ENCODE peak calls at places on chromosomes 2 and 18, in six cellular contexts. V is adrenal gland, P is heart left ventricle, R is cardiac fibroblast, D is astrocyte of the cerebellum, B is tibial artery. G is an unnamed sample.

GRCh38 chr18:35042389-35043066 is 1.3 kb downstream of the MAPRE2 start:
- DNase-seq in V (no peak), P (no peak), R (peak), D (no peak), B (no peak), G (no peak)

GRCh38 chr18:38634117-38634516 is 1068.5 kb upstream of the CELF4 start:
- DNase-seq in V (no peak), P (no peak), R (no peak), D (no peak), B (no peak), G (no peak)

GRCh38 chr2:132538331-132538855 is 121.8 kb downstream of the GPR39 start:
- DNase-seq in V (no peak), P (no peak), R (no peak), D (no peak), B (no peak), G (no peak)

GRCh38 chr18:70245941-70246537 is 40.6 kb upstream of the RTTN start:
- DNase-seq in V (no peak), P (no peak), R (peak), D (no peak), B (no peak), G (no peak)

GRCh38 chr2:184692137-184692734 is 93.9 kb downstream of the ZNF804A start:
- DNase-seq in V (no peak), P (no peak), R (peak), D (peak), B (no peak), G (peak)

GRCh38 chr2:98454073-98454472 is 9.4 kb downstream of the INPP4A start:
- DNase-seq in V (no peak), P (no peak), R (no peak), D (no peak), B (no peak), G (no peak)

GRCh38 chr18:77366725-77367641 is 117.3 kb downstream of the GALR1 start:
- DNase-seq in V (peak), P (no peak), R (peak), D (no peak), B (no peak), G (no peak)

GRCh38 chr18:23812566-23813440 is 123.5 kb downstream of the LAMA3 start:
- DNase-seq in V (no peak), P (no peak), R (peak), D (no peak), B (no peak), G (no peak)

GRCh38 chr18:42028232-42028832 is 73.3 kb downstream of the PIK3C3 start:
- DNase-seq in V (no peak), P (no peak), R (peak), D (peak), B (no peak), G (no peak)

GRCh38 chr2:144405313-144405710 is 114.6 kb downstream of the ZEB2 start:
- DNase-seq in V (no peak), P (no peak), R (no peak), D (no peak), B (no peak), G (no peak)

GRCh38 chr18:58476521-58477210 is 152.2 kb downstream of the ALPK2 start:
- DNase-seq in V (no peak), P (no peak), R (no peak), D (no peak), B (no peak), G (no peak)

GRCh38 chr2:134470561-134471168 is 216.8 kb downstream of the MGAT5 start:
- DNase-seq in V (no peak), P (peak), R (no peak), D (no peak), B (no peak), G (no peak)

GRCh38 chr2:187302619-187303018 is 145.4 kb downstream of the CALCRL start:
- DNase-seq in V (no peak), P (no peak), R (peak), D (peak), B (no peak), G (no peak)

GRCh38 chr2:209391776-209392401 is 32.0 kb upstream of the MAP2 start:
- DNase-seq in V (peak), P (no peak), R (peak), D (peak), B (no peak), G (no peak)

GRCh38 chr2:15284601-15285000 is 276.5 kb downstream of the NBAS start:
- DNase-seq in V (no peak), P (no peak), R (no peak), D (no peak), B (no peak), G (no peak)

GRCh38 chr2:218367415-218368149 is 10.9 kb downstream of the CATIP start:
- DNase-seq in V (peak), P (peak), R (peak), D (no peak), B (peak), G (no peak)

GRCh38 chr2:102235491-102235890 is 48.7 kb downstream of the IL1RL2 start:
- DNase-seq in V (no peak), P (no peak), R (peak), D (no peak), B (no peak), G (no peak)

GRCh38 chr2:37324786-37325624 is at the start of gene PRKD3:
- DNase-seq in V (peak), P (no peak), R (peak), D (no peak), B (peak), G (no peak)

GRCh38 chr18:62101236-62101635 is 85.6 kb downstream of the PIGN start:
- DNase-seq in V (no peak), P (no peak), R (peak), D (no peak), B (no peak), G (peak)

GRCh38 chr18:9876867-9877654 is 8.7 kb upstream of the TXNDC2 start:
- DNase-seq in V (peak), P (no peak), R (peak), D (peak), B (peak), G (peak)

GRCh38 chr2:190649798-190650390 is 1.0 kb downstream of the NAB1 start:
- DNase-seq in V (peak), P (no peak), R (peak), D (no peak), B (no peak), G (no peak)

GRCh38 chr2:175605989-175606841 is 395.9 kb downstream of the LNPK start:
- DNase-seq in V (no peak), P (no peak), R (no peak), D (no peak), B (no peak), G (peak)

GRCh38 chr2:122205637-122206036 is 450.2 kb downstream of the TSN start:
- DNase-seq in V (no peak), P (no peak), R (peak), D (peak), B (no peak), G (no peak)

GRCh38 chr18:63161728-63162195 is 157.8 kb downstream of the BCL2 start:
- DNase-seq in V (peak), P (no peak), R (peak), D (peak), B (peak), G (peak)

GRCh38 chr2:150750726-150751125 is 263.3 kb upstream of the RND3 start:
- DNase-seq in V (no peak), P (no peak), R (no peak), D (no peak), B (no peak), G (no peak)

GRCh38 chr2:135820003-135820618 is 16.9 kb downstream of the LCT start:
- DNase-seq in V (no peak), P (no peak), R (no peak), D (peak), B (no peak), G (no peak)

GRCh38 chr2:101773137-101773536 is 75.6 kb downstream of the MAP4K4 start:
- DNase-seq in V (no peak), P (no peak), R (no peak), D (no peak), B (no peak), G (no peak)

GRCh38 chr2:37798315-37799005 is 126.6 kb upstream of the RMDN2 start:
- DNase-seq in V (no peak), P (no peak), R (no peak), D (no peak), B (no peak), G (no peak)

GRCh38 chr18:54003195-54003594 is 221.3 kb downstream of the MBD2 start:
- DNase-seq in V (no peak), P (no peak), R (no peak), D (no peak), B (no peak), G (no peak)

GRCh38 chr2:137980459-137980858 is 16.2 kb downstream of the HNMT start:
- DNase-seq in V (no peak), P (no peak), R (peak), D (no peak), B (no peak), G (no peak)
- TF ChIP-seq CTCF in V (no peak), P (no peak), R (no peak), D (no peak), B (no peak), G (no peak)

GRCh38 chr2:45825001-45825651 is 173.7 kb downstream of the PRKCE start:
- DNase-seq in V (no peak), P (no peak), R (no peak), D (peak), B (no peak), G (no peak)

GRCh38 chr2:45821558-45822271 is 170.2 kb downstream of the PRKCE start:
- DNase-seq in V (peak), P (no peak), R (peak), D (peak), B (peak), G (no peak)

GRCh38 chr2:45826476-45826875 is 175.0 kb downstream of the PRKCE start:
- DNase-seq in V (no peak), P (no peak), R (no peak), D (no peak), B (no peak), G (no peak)

GRCh38 chr2:45822272-45822630 is 170.8 kb downstream of the PRKCE start:
- DNase-seq in V (no peak), P (no peak), R (no peak), D (no peak), B (no peak), G (no peak)

DNA sequence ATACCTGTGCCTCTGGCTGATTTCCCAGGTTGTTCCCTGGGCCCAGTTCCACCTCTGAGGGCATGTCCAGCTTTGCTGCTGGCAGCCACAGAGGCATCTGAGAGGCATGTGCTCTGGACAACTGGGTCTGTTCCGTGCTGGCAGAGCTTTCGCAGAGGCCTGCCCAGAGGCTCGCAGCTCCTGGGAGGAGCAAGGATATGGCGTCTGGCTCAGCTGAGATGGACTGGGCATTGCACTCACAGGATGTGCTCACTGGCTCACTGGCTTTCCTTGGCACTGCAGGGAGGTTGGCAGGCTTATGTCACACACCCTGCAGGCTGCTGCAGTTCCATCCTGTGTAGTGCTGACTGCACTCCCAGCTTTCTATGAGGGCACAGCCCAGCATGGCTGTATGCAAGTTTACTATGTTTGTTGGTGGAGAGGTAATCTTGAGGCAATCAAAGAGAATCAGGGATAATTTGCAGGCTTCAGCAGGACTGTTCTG is 172.3 kb downstream of the PRKCE start:
- DNase-seq in V (peak), P (peak), R (peak), D (no peak), B (peak), G (no peak)
- TF ChIP-seq CTCF in V (peak), P (no peak), R (no peak), D (no peak), B (no peak), G (no peak)

DNA sequence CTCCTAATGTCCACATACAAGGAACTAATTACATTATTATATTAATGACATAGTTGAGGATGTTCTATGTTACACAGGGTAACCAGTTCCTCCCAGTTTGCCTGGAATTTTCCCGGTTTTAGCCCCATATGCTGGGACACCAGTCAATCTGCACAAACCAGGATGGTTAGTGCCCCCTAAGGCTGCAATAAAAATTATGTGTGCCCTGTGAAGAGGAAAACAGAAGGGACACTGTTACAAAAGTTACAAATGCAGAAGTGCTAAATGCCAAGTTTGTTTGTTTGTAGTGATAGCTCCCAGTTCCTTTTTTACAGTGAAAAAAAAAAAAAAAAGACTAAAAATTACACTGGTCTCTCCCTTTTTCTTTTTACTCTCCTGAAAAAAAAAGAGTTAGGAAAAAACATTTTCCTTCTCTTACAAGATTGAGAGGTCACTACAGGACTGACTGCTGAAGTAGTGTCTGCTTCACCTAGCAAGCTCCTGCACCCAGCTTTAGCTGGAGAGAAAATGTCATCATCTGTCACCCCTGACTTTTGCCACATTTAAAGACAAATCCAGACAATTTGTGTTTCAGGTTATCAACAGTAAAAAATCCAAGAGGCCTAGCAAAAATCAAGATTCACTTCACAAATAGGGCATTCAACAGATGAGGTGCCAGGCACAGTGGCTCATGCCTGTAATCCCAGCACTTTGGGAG is 3.2 kb downstream of the ANKRD44 start:
- DNase-seq in V (no peak), P (no peak), R (no peak), D (no peak), B (no peak), G (no peak)
- TF ChIP-seq CTCF in V (no peak), P (no peak), R (peak), D (no peak), B (no peak), G (no peak)

GRCh38 chr2:112876257-112876970 is 34.6 kb upstream of the IL37 start:
- DNase-seq in V (no peak), P (no peak), R (no peak), D (no peak), B (no peak), G (no peak)
- TF ChIP-seq CTCF in V (no peak), P (no peak), R (no peak), D (no peak), B (no peak), G (no peak)

GRCh38 chr2:127347734-127348392 is 39.9 kb downstream of the MAP3K2 start:
- DNase-seq in V (no peak), P (no peak), R (no peak), D (no peak), B (no peak), G (no peak)
- TF ChIP-seq CTCF in V (no peak), P (no peak), R (no peak), D (no peak), B (no peak), G (no peak)

DNA sequence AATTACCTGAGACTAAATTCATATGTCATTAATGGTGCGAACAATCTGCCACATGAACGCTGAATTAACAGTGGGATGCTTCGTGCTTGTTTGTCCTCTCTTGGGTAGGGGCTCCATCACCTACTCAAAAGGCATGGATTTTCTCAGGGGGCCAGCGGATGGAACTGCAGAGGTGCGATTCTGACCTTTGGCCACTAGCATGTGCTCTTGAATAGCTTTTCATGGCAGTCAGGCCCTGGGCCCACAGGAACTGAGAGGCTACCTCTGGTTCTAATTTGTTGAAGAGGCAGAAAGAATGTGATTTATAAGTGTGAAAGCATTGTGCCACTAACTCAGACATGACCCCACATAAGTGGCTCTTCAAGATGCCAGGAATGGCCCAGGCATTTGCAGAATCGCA is 283.2 kb downstream of the INSIG2 start:
- DNase-seq in V (no peak), P (no peak), R (peak), D (no peak), B (no peak), G (no peak)
- TF ChIP-seq CTCF in V (no peak), P (peak), R (peak), D (peak), B (no peak), G (peak)

GRCh38 chr2:160209457-160209856 is 9.4 kb upstream of the ITGB6 start:
- DNase-seq in V (no peak), P (no peak), R (peak), D (peak), B (no peak), G (peak)
- TF ChIP-seq CTCF in V (no peak), P (no peak), R (no peak), D (no peak), B (no peak), G (peak)

G was measured in AG09319.